ENCODE peak calls at places on chromosome 18, in five cellular contexts. One of them, this sample, is unnamed.

GRCh38 chr18:11669948-11670275 is 19.2 kb upstream of the GNAL start:
- DNase-seq in fibroblast of the aortic adventitia: no peak
- DNase-seq in epithelial cell of proximal tubule: no peak
- DNase-seq in transverse colon: no peak
- DNase-seq in endothelial cell of umbilical vein: no peak
- DNase-seq in this sample: no peak

GRCh38 chr18:22171263-22171838 is 2.0 kb downstream of the GATA6 start:
- DNase-seq in fibroblast of the aortic adventitia: no peak
- DNase-seq in epithelial cell of proximal tubule: no peak
- DNase-seq in transverse colon: no peak
- DNase-seq in endothelial cell of umbilical vein: no peak
- DNase-seq in this sample: no peak

GRCh38 chr18:49398331-49398730 is 62.1 kb downstream of the DYM start:
- DNase-seq in fibroblast of the aortic adventitia: no peak
- DNase-seq in epithelial cell of proximal tubule: no peak
- DNase-seq in transverse colon: no peak
- DNase-seq in endothelial cell of umbilical vein: no peak
- DNase-seq in this sample: no peak

GRCh38 chr18:44895176-44895798 is 214.6 kb downstream of the SETBP1 start:
- DNase-seq in fibroblast of the aortic adventitia: peak; percentile 76
- DNase-seq in epithelial cell of proximal tubule: peak; percentile 36
- DNase-seq in transverse colon: peak; percentile 76
- DNase-seq in endothelial cell of umbilical vein: peak; percentile 49
- DNase-seq in this sample: no peak

GRCh38 chr18:51068111-51068510 is 38.1 kb downstream of the SMAD4 start:
- DNase-seq in fibroblast of the aortic adventitia: peak; percentile 76
- DNase-seq in epithelial cell of proximal tubule: no peak
- DNase-seq in transverse colon: no peak
- DNase-seq in endothelial cell of umbilical vein: no peak
- DNase-seq in this sample: no peak

GRCh38 chr18:9683418-9684396 is 24.4 kb upstream of the RAB31 start:
- DNase-seq in fibroblast of the aortic adventitia: peak; percentile 86
- DNase-seq in epithelial cell of proximal tubule: no peak
- DNase-seq in transverse colon: no peak
- DNase-seq in endothelial cell of umbilical vein: peak; percentile 68
- DNase-seq in this sample: no peak

GRCh38 chr18:9831046-9831722 is 54.6 kb upstream of the TXNDC2 start:
- DNase-seq in fibroblast of the aortic adventitia: no peak
- DNase-seq in epithelial cell of proximal tubule: no peak
- DNase-seq in transverse colon: no peak
- DNase-seq in endothelial cell of umbilical vein: no peak
- DNase-seq in this sample: no peak

GRCh38 chr18:75199327-75199726 is 9.6 kb downstream of the PTGR3 start:
- DNase-seq in fibroblast of the aortic adventitia: no peak
- DNase-seq in epithelial cell of proximal tubule: no peak
- DNase-seq in transverse colon: no peak
- DNase-seq in endothelial cell of umbilical vein: peak; percentile 44
- DNase-seq in this sample: no peak

GRCh38 chr18:74082476-74083070 is 65.1 kb downstream of the FBXO15 start:
- DNase-seq in fibroblast of the aortic adventitia: peak; percentile 34
- DNase-seq in epithelial cell of proximal tubule: no peak
- DNase-seq in transverse colon: peak; percentile 66
- DNase-seq in endothelial cell of umbilical vein: no peak
- DNase-seq in this sample: peak; percentile 9

GRCh38 chr18:10863026-10863425 is 286.3 kb downstream of the PIEZO2 start:
- DNase-seq in fibroblast of the aortic adventitia: no peak
- DNase-seq in epithelial cell of proximal tubule: no peak
- DNase-seq in transverse colon: no peak
- DNase-seq in endothelial cell of umbilical vein: peak; percentile 70
- DNase-seq in this sample: no peak

DNA sequence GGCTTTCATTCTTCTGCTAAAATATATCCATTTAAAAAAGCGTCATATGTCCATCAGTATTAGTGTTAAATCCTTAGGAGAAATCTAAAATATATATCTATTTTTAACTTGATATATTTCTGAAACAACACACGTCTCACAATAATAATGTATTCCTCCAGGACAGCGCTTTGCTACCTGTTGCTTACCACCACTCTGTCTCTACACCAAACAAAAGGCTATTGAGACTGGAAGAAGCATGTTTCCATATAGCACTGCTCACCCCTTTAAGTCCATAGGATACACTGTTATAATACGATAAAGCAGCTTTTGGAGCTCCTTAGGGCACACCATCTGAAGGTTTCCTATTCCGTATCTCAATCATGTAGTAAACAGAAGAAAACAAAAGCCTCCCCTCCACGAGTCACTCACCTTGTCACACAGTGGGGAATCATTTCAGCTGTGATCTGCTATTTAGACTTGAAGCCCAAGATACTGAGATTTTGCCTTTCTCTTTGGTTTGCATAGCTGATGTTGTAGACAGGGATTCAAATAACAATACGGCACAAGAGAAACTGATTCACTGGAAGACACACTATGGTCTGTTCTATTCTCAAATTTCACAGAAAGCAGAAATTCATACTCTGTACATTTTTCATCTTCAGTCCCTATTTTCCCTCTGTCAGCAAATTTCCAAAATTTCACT is 187.3 kb downstream of the TCF4 start:
- DNase-seq in fibroblast of the aortic adventitia: peak; percentile 56
- DNase-seq in epithelial cell of proximal tubule: no peak
- DNase-seq in transverse colon: no peak
- DNase-seq in endothelial cell of umbilical vein: peak; percentile 65
- DNase-seq in this sample: no peak
- H3K4me3 ChIP-seq in fibroblast of the aortic adventitia: peak overlapping the region; percentile 69
- H3K4me3 ChIP-seq in epithelial cell of proximal tubule: no peak overlapping the region
- H3K4me3 ChIP-seq in transverse colon: peak overlapping the region; percentile 11
- H3K4me3 ChIP-seq in endothelial cell of umbilical vein: peak overlapping the region; percentile 78
- H3K4me3 ChIP-seq in this sample: peak overlapping the region; percentile 32

GRCh38 chr18:32922951-32923430 is 150.2 kb upstream of the KLHL14 start:
- DNase-seq in fibroblast of the aortic adventitia: no peak
- DNase-seq in epithelial cell of proximal tubule: no peak
- DNase-seq in transverse colon: no peak
- DNase-seq in endothelial cell of umbilical vein: no peak
- DNase-seq in this sample: no peak

GRCh38 chr18:32915526-32915925 is 142.7 kb upstream of the KLHL14 start:
- DNase-seq in fibroblast of the aortic adventitia: peak; percentile 24
- DNase-seq in epithelial cell of proximal tubule: no peak
- DNase-seq in transverse colon: no peak
- DNase-seq in endothelial cell of umbilical vein: no peak
- DNase-seq in this sample: no peak

GRCh38 chr18:32918692-32919250 is 145.9 kb upstream of the KLHL14 start:
- DNase-seq in fibroblast of the aortic adventitia: no peak
- DNase-seq in epithelial cell of proximal tubule: no peak
- DNase-seq in transverse colon: no peak
- DNase-seq in endothelial cell of umbilical vein: no peak
- DNase-seq in this sample: no peak

GRCh38 chr18:32920796-32921787 is 148.3 kb upstream of the KLHL14 start:
- DNase-seq in fibroblast of the aortic adventitia: peak; percentile 95
- DNase-seq in epithelial cell of proximal tubule: peak; percentile 92
- DNase-seq in transverse colon: no peak
- DNase-seq in endothelial cell of umbilical vein: peak; percentile 89
- DNase-seq in this sample: peak; percentile 49

GRCh38 chr18:32919799-32920198 is 147.0 kb upstream of the KLHL14 start:
- DNase-seq in fibroblast of the aortic adventitia: peak; percentile 16
- DNase-seq in epithelial cell of proximal tubule: no peak
- DNase-seq in transverse colon: peak; percentile 8
- DNase-seq in endothelial cell of umbilical vein: no peak
- DNase-seq in this sample: peak; percentile 6
- TF ChIP-seq CTCF in fibroblast of the aortic adventitia: peak; percentile 30
- TF ChIP-seq CTCF in epithelial cell of proximal tubule: peak; percentile 93
- TF ChIP-seq CTCF in transverse colon: no peak
- TF ChIP-seq CTCF in endothelial cell of umbilical vein: peak; percentile 27
- TF ChIP-seq CTCF in this sample: peak; percentile 62

GRCh38 chr18:79792988-79793355 is 4.8 kb upstream of the KCNG2 start:
- DNase-seq in fibroblast of the aortic adventitia: no peak
- DNase-seq in epithelial cell of proximal tubule: no peak
- DNase-seq in transverse colon: no peak
- DNase-seq in endothelial cell of umbilical vein: no peak
- DNase-seq in this sample: no peak
- H3K4me3 ChIP-seq in fibroblast of the aortic adventitia: no peak overlapping the region
- H3K4me3 ChIP-seq in epithelial cell of proximal tubule: no peak overlapping the region
- H3K4me3 ChIP-seq in transverse colon: no peak overlapping the region
- H3K4me3 ChIP-seq in endothelial cell of umbilical vein: no peak overlapping the region
- H3K4me3 ChIP-seq in this sample: no peak overlapping the region

GRCh38 chr18:78113445-78113844 is 863.8 kb downstream of the GALR1 start:
- DNase-seq in fibroblast of the aortic adventitia: no peak
- DNase-seq in epithelial cell of proximal tubule: no peak
- DNase-seq in transverse colon: no peak
- DNase-seq in endothelial cell of umbilical vein: no peak
- DNase-seq in this sample: no peak
- TF ChIP-seq CTCF in fibroblast of the aortic adventitia: no peak
- TF ChIP-seq CTCF in epithelial cell of proximal tubule: no peak
- TF ChIP-seq CTCF in transverse colon: no peak
- TF ChIP-seq CTCF in endothelial cell of umbilical vein: no peak
- TF ChIP-seq CTCF in this sample: no peak